ENCODE peak calls at places on chromosome 12, in eight cellular contexts. One of them, this sample, is unnamed.
A peak's percentile ranks its signal among the peaks of the same experiment; 100 is the strongest.

GRCh38 chr12:85633491-85633890 is 202.7 kb downstream of the RASSF9 start:
- DNase-seq in thoracic aorta: no peak
- DNase-seq in GM10248: no peak
- DNase-seq in fibroblast of mammary gland: no peak
- DNase-seq in HepG2: no peak
- DNase-seq in nephron progenitor cell: no peak
- DNase-seq in NB4: no peak
- DNase-seq in IMR-90: no peak
- DNase-seq in this sample: no peak

GRCh38 chr12:48003226-48004038 is 844 bp downstream of the COL2A1 start:
- DNase-seq in thoracic aorta: no peak
- DNase-seq in GM10248: no peak
- DNase-seq in fibroblast of mammary gland: no peak
- DNase-seq in HepG2: no peak
- DNase-seq in nephron progenitor cell: peak; percentile 53
- DNase-seq in NB4: peak; percentile 22
- DNase-seq in IMR-90: no peak
- DNase-seq in this sample: peak; percentile 41

GRCh38 chr12:89040146-89040964 is 311.9 kb downstream of the DUSP6 start:
- DNase-seq in thoracic aorta: no peak
- DNase-seq in GM10248: peak; percentile 53
- DNase-seq in fibroblast of mammary gland: no peak
- DNase-seq in HepG2: no peak
- DNase-seq in nephron progenitor cell: no peak
- DNase-seq in NB4: peak; percentile 92
- DNase-seq in IMR-90: peak; percentile 44
- DNase-seq in this sample: peak; percentile 42

GRCh38 chr12:124750787-124751471 is 112.7 kb downstream of the SCARB1 start:
- DNase-seq in thoracic aorta: no peak
- DNase-seq in GM10248: no peak
- DNase-seq in fibroblast of mammary gland: no peak
- DNase-seq in HepG2: no peak
- DNase-seq in nephron progenitor cell: peak; percentile 45
- DNase-seq in NB4: peak; percentile 65
- DNase-seq in IMR-90: no peak
- DNase-seq in this sample: peak; percentile 60

GRCh38 chr12:58607805-58608204 is 312.5 kb downstream of the LRIG3 start:
- DNase-seq in thoracic aorta: no peak
- DNase-seq in GM10248: no peak
- DNase-seq in fibroblast of mammary gland: no peak
- DNase-seq in HepG2: no peak
- DNase-seq in nephron progenitor cell: no peak
- DNase-seq in NB4: no peak
- DNase-seq in IMR-90: peak; percentile 8
- DNase-seq in this sample: no peak

GRCh38 chr12:20493924-20494323 is 125.6 kb downstream of the PDE3A start:
- DNase-seq in thoracic aorta: no peak
- DNase-seq in GM10248: no peak
- DNase-seq in fibroblast of mammary gland: no peak
- DNase-seq in HepG2: no peak
- DNase-seq in nephron progenitor cell: no peak
- DNase-seq in NB4: no peak
- DNase-seq in IMR-90: peak; percentile 40
- DNase-seq in this sample: no peak

GRCh38 chr12:91492648-91493047 is 310.0 kb upstream of the DCN start:
- DNase-seq in thoracic aorta: no peak
- DNase-seq in GM10248: no peak
- DNase-seq in fibroblast of mammary gland: no peak
- DNase-seq in HepG2: no peak
- DNase-seq in nephron progenitor cell: no peak
- DNase-seq in NB4: no peak
- DNase-seq in IMR-90: no peak
- DNase-seq in this sample: no peak

GRCh38 chr12:76183459-76184186 is 99.1 kb upstream of the NAP1L1 start:
- DNase-seq in thoracic aorta: no peak
- DNase-seq in GM10248: peak; percentile 38
- DNase-seq in fibroblast of mammary gland: peak; percentile 98
- DNase-seq in HepG2: peak; percentile 10
- DNase-seq in nephron progenitor cell: no peak
- DNase-seq in NB4: peak; percentile 25
- DNase-seq in IMR-90: peak; percentile 99
- DNase-seq in this sample: peak; percentile 47

GRCh38 chr12:31491819-31492598 is 98.9 kb downstream of the DENND5B start:
- DNase-seq in thoracic aorta: no peak
- DNase-seq in GM10248: no peak
- DNase-seq in fibroblast of mammary gland: peak; percentile 86
- DNase-seq in HepG2: peak; percentile 31
- DNase-seq in nephron progenitor cell: no peak
- DNase-seq in NB4: no peak
- DNase-seq in IMR-90: peak; percentile 85
- DNase-seq in this sample: no peak

GRCh38 chr12:69583203-69583602 is 2.1 kb upstream of the CCT2 start:
- DNase-seq in thoracic aorta: no peak
- DNase-seq in GM10248: no peak
- DNase-seq in fibroblast of mammary gland: no peak
- DNase-seq in HepG2: peak; percentile 24
- DNase-seq in nephron progenitor cell: no peak
- DNase-seq in NB4: peak; percentile 60
- DNase-seq in IMR-90: no peak
- DNase-seq in this sample: no peak

GRCh38 chr12:66763453-66763852 is 84.6 kb upstream of the GRIP1 start:
- DNase-seq in thoracic aorta: no peak
- DNase-seq in GM10248: no peak
- DNase-seq in fibroblast of mammary gland: no peak
- DNase-seq in HepG2: no peak
- DNase-seq in nephron progenitor cell: no peak
- DNase-seq in NB4: no peak
- DNase-seq in IMR-90: no peak
- DNase-seq in this sample: no peak

GRCh38 chr12:38417101-38417500 is 100.5 kb downstream of the ALG10B start:
- DNase-seq in thoracic aorta: no peak
- DNase-seq in GM10248: no peak
- DNase-seq in fibroblast of mammary gland: no peak
- DNase-seq in HepG2: no peak
- DNase-seq in nephron progenitor cell: no peak
- DNase-seq in NB4: no peak
- DNase-seq in IMR-90: no peak
- DNase-seq in this sample: no peak

GRCh38 chr12:69275471-69275891 is 36.1 kb downstream of the CPSF6 start:
- DNase-seq in thoracic aorta: no peak
- DNase-seq in GM10248: no peak
- DNase-seq in fibroblast of mammary gland: peak; percentile 15
- DNase-seq in HepG2: no peak
- DNase-seq in nephron progenitor cell: no peak
- DNase-seq in NB4: no peak
- DNase-seq in IMR-90: no peak
- DNase-seq in this sample: no peak

GRCh38 chr12:89384750-89385273 is 32.5 kb upstream of the DUSP6 start:
- DNase-seq in thoracic aorta: no peak
- DNase-seq in GM10248: no peak
- DNase-seq in fibroblast of mammary gland: no peak
- DNase-seq in HepG2: no peak
- DNase-seq in nephron progenitor cell: no peak
- DNase-seq in NB4: no peak
- DNase-seq in IMR-90: no peak
- DNase-seq in this sample: no peak

GRCh38 chr12:54002915-54003339 is 3.0 kb downstream of the HOXC9 start:
- DNase-seq in thoracic aorta: no peak
- DNase-seq in GM10248: no peak
- DNase-seq in fibroblast of mammary gland: no peak
- DNase-seq in HepG2: no peak
- DNase-seq in nephron progenitor cell: no peak
- DNase-seq in NB4: no peak
- DNase-seq in IMR-90: no peak
- DNase-seq in this sample: no peak

GRCh38 chr12:54005531-54005852 is 3.3 kb upstream of the HOXC8 start:
- DNase-seq in thoracic aorta: no peak
- DNase-seq in GM10248: no peak
- DNase-seq in fibroblast of mammary gland: no peak
- DNase-seq in HepG2: no peak
- DNase-seq in nephron progenitor cell: peak; percentile 68
- DNase-seq in NB4: no peak
- DNase-seq in IMR-90: no peak
- DNase-seq in this sample: no peak

GRCh38 chr12:54003625-54004024 is 3.7 kb downstream of the HOXC9 start:
- DNase-seq in thoracic aorta: no peak
- DNase-seq in GM10248: no peak
- DNase-seq in fibroblast of mammary gland: no peak
- DNase-seq in HepG2: no peak
- DNase-seq in nephron progenitor cell: no peak
- DNase-seq in NB4: no peak
- DNase-seq in IMR-90: no peak
- DNase-seq in this sample: no peak

GRCh38 chr12:54004841-54005530 is 3.8 kb upstream of the HOXC8 start:
- DNase-seq in thoracic aorta: no peak
- DNase-seq in GM10248: no peak
- DNase-seq in fibroblast of mammary gland: peak; percentile 69
- DNase-seq in HepG2: no peak
- DNase-seq in nephron progenitor cell: peak; percentile 75
- DNase-seq in NB4: no peak
- DNase-seq in IMR-90: no peak
- DNase-seq in this sample: no peak

GRCh38 chr12:54004063-54004840 is 4.3 kb downstream of the HOXC9 start:
- DNase-seq in thoracic aorta: no peak
- DNase-seq in GM10248: no peak
- DNase-seq in fibroblast of mammary gland: peak; percentile 52
- DNase-seq in HepG2: no peak
- DNase-seq in nephron progenitor cell: no peak
- DNase-seq in NB4: peak; percentile 31
- DNase-seq in IMR-90: no peak
- DNase-seq in this sample: no peak
- TF ChIP-seq CTCF in thoracic aorta: no peak
- TF ChIP-seq CTCF in GM10248: no peak
- TF ChIP-seq CTCF in fibroblast of mammary gland: peak; percentile 18
- TF ChIP-seq CTCF in HepG2: peak; percentile 45
- TF ChIP-seq CTCF in nephron progenitor cell: no peak
- TF ChIP-seq CTCF in NB4: no peak
- TF ChIP-seq CTCF in IMR-90: no peak
- TF ChIP-seq CTCF in this sample: peak; percentile 23

DNA sequence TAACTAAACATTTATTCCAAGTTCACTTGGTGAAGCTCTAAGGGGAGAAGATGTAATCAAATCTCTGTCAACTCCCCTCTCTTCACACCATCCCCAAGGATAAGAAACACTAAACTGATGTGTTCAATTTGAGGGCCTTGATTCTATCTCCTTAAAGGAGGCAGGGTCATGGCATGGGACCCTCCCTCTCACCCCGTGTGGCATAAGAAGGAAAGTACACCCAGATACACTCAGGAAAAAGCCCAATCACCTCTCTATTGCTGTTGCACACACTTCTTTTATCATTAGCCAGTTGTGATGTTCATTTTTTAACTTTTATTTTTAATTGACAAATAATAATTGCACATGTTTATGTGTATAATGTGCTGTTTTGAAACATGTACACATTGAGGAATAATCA is 35.1 kb downstream of the WASHC3 start:
- DNase-seq in thoracic aorta: no peak
- DNase-seq in GM10248: no peak
- DNase-seq in fibroblast of mammary gland: no peak
- DNase-seq in HepG2: no peak
- DNase-seq in nephron progenitor cell: no peak
- DNase-seq in NB4: peak; percentile 25
- DNase-seq in IMR-90: no peak
- DNase-seq in this sample: no peak
- TF ChIP-seq CTCF in thoracic aorta: no peak
- TF ChIP-seq CTCF in GM10248: no peak
- TF ChIP-seq CTCF in fibroblast of mammary gland: no peak
- TF ChIP-seq CTCF in HepG2: no peak
- TF ChIP-seq CTCF in nephron progenitor cell: no peak
- TF ChIP-seq CTCF in NB4: no peak
- TF ChIP-seq CTCF in IMR-90: no peak
- TF ChIP-seq CTCF in this sample: no peak

GRCh38 chr12:15280930-15281329 is 41.4 kb upstream of the PTPRO start:
- DNase-seq in thoracic aorta: no peak
- DNase-seq in GM10248: no peak
- DNase-seq in fibroblast of mammary gland: no peak
- DNase-seq in HepG2: no peak
- DNase-seq in nephron progenitor cell: no peak
- DNase-seq in NB4: no peak
- DNase-seq in IMR-90: no peak
- DNase-seq in this sample: no peak

GRCh38 chr12:15278816-15279658 is 43.3 kb upstream of the PTPRO start:
- DNase-seq in thoracic aorta: peak; percentile 79
- DNase-seq in GM10248: no peak
- DNase-seq in fibroblast of mammary gland: peak; percentile 94
- DNase-seq in HepG2: no peak
- DNase-seq in nephron progenitor cell: no peak
- DNase-seq in NB4: peak; percentile 31
- DNase-seq in IMR-90: peak; percentile 3
- DNase-seq in this sample: no peak

GRCh38 chr12:15274561-15274967 is 47.7 kb upstream of the PTPRO start:
- DNase-seq in thoracic aorta: peak; percentile 16
- DNase-seq in GM10248: no peak
- DNase-seq in fibroblast of mammary gland: peak; percentile 88
- DNase-seq in HepG2: no peak
- DNase-seq in nephron progenitor cell: no peak
- DNase-seq in NB4: no peak
- DNase-seq in IMR-90: no peak
- DNase-seq in this sample: no peak

GRCh38 chr12:15273896-15274295 is 48.4 kb upstream of the PTPRO start:
- DNase-seq in thoracic aorta: no peak
- DNase-seq in GM10248: no peak
- DNase-seq in fibroblast of mammary gland: no peak
- DNase-seq in HepG2: no peak
- DNase-seq in nephron progenitor cell: no peak
- DNase-seq in NB4: no peak
- DNase-seq in IMR-90: no peak
- DNase-seq in this sample: no peak

GRCh38 chr12:15276088-15276698 is 46.1 kb upstream of the PTPRO start:
- DNase-seq in thoracic aorta: no peak
- DNase-seq in GM10248: peak; percentile 22
- DNase-seq in fibroblast of mammary gland: peak; percentile 73
- DNase-seq in HepG2: peak; percentile 11
- DNase-seq in nephron progenitor cell: peak; percentile 42
- DNase-seq in NB4: peak; percentile 29
- DNase-seq in IMR-90: peak; percentile 29
- DNase-seq in this sample: peak; percentile 22
- TF ChIP-seq CTCF in thoracic aorta: peak; percentile 73
- TF ChIP-seq CTCF in GM10248: peak; percentile 54
- TF ChIP-seq CTCF in fibroblast of mammary gland: peak; percentile 72
- TF ChIP-seq CTCF in HepG2: peak; percentile 78
- TF ChIP-seq CTCF in nephron progenitor cell: peak; percentile 69
- TF ChIP-seq CTCF in NB4: peak; percentile 35
- TF ChIP-seq CTCF in IMR-90: peak; percentile 79
- TF ChIP-seq CTCF in this sample: peak; percentile 50

DNA sequence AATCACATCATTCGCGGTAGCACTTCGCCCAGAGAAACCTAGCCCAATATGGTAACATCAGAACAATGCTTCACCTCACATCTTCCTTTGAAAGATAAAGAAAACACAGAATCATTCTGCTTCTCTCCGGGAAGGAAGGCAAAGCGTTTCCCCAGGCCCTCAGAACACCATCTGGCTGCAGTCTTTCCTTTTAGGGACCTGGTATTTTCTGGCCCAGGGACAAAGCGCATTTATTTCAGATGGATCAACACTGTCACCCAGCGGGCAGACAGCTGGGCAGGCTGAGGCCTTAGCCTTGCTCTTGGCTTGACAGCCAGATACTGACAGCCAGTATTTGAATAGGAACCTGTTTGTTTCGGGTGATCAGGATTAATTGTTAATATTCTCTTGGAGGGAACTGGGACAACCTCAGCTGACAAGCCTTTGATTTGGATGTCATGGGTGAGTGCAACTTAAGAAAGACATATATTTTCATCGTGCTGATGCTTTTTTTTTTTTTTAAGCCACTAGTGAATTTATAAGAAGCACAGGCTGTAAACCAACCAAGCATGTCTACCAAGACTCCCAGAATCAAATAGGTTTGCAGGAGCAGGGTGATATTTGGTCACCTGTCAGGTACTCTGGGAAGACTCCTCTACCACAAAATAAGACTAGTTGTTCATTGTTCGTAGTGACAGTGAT is 118.9 kb downstream of the VEZT start:
- DNase-seq in thoracic aorta: peak; percentile 12
- DNase-seq in GM10248: no peak
- DNase-seq in fibroblast of mammary gland: peak; percentile 83
- DNase-seq in HepG2: peak; percentile 86
- DNase-seq in nephron progenitor cell: peak; percentile 55
- DNase-seq in NB4: no peak
- DNase-seq in IMR-90: peak; percentile 85
- DNase-seq in this sample: no peak
- TF ChIP-seq CTCF in thoracic aorta: peak; percentile 79
- TF ChIP-seq CTCF in GM10248: peak; percentile 5
- TF ChIP-seq CTCF in fibroblast of mammary gland: peak; percentile 88
- TF ChIP-seq CTCF in HepG2: peak; percentile 98
- TF ChIP-seq CTCF in nephron progenitor cell: peak; percentile 64
- TF ChIP-seq CTCF in NB4: peak; percentile 14
- TF ChIP-seq CTCF in IMR-90: peak; percentile 97
- TF ChIP-seq CTCF in this sample: no peak